ENCODE peak calls at places on chromosomes 3 and 15, in eight cellular contexts. A is EH, C is H9, X is AG04450, Z is DMS 273 treated with DMSO at 0.1 percent for 48 hours, W is T-helper 17 cell, T is heart left ventricle, M is HTR-8/SVneo. H is an unnamed sample.

GRCh38 chr3:127590593-127591477 is at the start of gene TPRA1:
- DNase-seq in M (peak), W (peak), C (peak), X (peak), Z (peak), A (peak), T (peak), H (peak)

GRCh38 chr15:101122266-101122665 is 129.6 kb downstream of the CHSY1 start:
- DNase-seq in C (no peak), X (no peak), W (no peak), Z (no peak), T (no peak), A (no peak), M (no peak), H (no peak)

GRCh38 chr15:29774900-29775299 is 47.4 kb downstream of the TJP1 start:
- DNase-seq in W (no peak), C (no peak), Z (no peak), M (peak), X (peak), A (peak), T (no peak), H (no peak)

GRCh38 chr15:63015618-63016017 is 26.9 kb upstream of the TPM1 start:
- DNase-seq in M (peak), A (peak), X (peak), C (no peak), W (no peak), T (no peak), Z (no peak), H (no peak)

GRCh38 chr3:162370136-162370535 is 873.5 kb downstream of the OTOL1 start:
- DNase-seq in X (no peak), W (no peak), C (no peak), A (no peak), T (peak), M (no peak), Z (no peak), H (no peak)

GRCh38 chr3:189718215-189718614 is 87.0 kb downstream of the TP63 start:
- DNase-seq in A (no peak), X (no peak), W (no peak), Z (no peak), M (no peak), C (no peak), T (no peak), H (no peak)

GRCh38 chr15:66006986-66007385 is 137.7 kb downstream of the RAB11A start:
- DNase-seq in X (no peak), M (no peak), Z (no peak), C (no peak), A (no peak), T (no peak), W (no peak), H (no peak)

GRCh38 chr15:58454950-58455401 is 23.2 kb downstream of the LIPC start:
- DNase-seq in T (no peak), C (no peak), W (no peak), X (no peak), Z (no peak), A (no peak), M (no peak), H (no peak)

GRCh38 chr15:81504170-81504905 is 130.3 kb upstream of the TMC3 start:
- DNase-seq in M (peak), W (no peak), T (no peak), C (no peak), A (peak), Z (no peak), X (no peak), H (no peak)

GRCh38 chr3:10964537-10965167 is 27.9 kb upstream of the SLC6A1 start:
- DNase-seq in T (no peak), M (peak), A (peak), C (peak), W (no peak), X (no peak), Z (no peak), H (no peak)

GRCh38 chr3:170947018-170947769 is 38.8 kb upstream of the EIF5A2 start:
- DNase-seq in M (no peak), C (no peak), A (no peak), W (no peak), Z (no peak), T (no peak), X (no peak), H (no peak)

GRCh38 chr3:23264413-23264812 is 61.3 kb downstream of the UBE2E2 start:
- DNase-seq in Z (no peak), A (peak), T (no peak), X (peak), W (no peak), C (no peak), M (peak), H (no peak)

GRCh38 chr3:189967254-189967865 is 153.3 kb downstream of the P3H2 start:
- DNase-seq in W (no peak), M (peak), T (no peak), C (no peak), A (peak), X (peak), Z (no peak), H (no peak)

GRCh38 chr15:59017459-59017858 is 30.0 kb downstream of the RNF111 start:
- DNase-seq in X (no peak), Z (no peak), T (no peak), W (no peak), M (no peak), C (no peak), A (no peak), H (no peak)

GRCh38 chr3:44476181-44476599 is 1.3 kb downstream of the ZNF445 start:
- DNase-seq in T (no peak), Z (no peak), A (peak), X (no peak), M (no peak), W (no peak), C (no peak), H (no peak)

GRCh38 chr3:49668414-49668797 is 5.7 kb upstream of the APEH start:
- DNase-seq in W (no peak), A (peak), T (no peak), M (no peak), X (no peak), Z (no peak), C (no peak), H (no peak)

GRCh38 chr15:100592898-100593297 is 9.1 kb downstream of the LINS1 start:
- DNase-seq in C (no peak), A (peak), Z (no peak), X (no peak), T (no peak), W (no peak), M (no peak), H (no peak)

GRCh38 chr3:124860599-124860998 is 26.6 kb downstream of the ITGB5 start:
- DNase-seq in A (peak), M (peak), Z (no peak), T (peak), W (no peak), C (no peak), X (peak), H (no peak)

GRCh38 chr3:30894521-30895289 is at the start of gene GADL1:
- DNase-seq in C (peak), X (no peak), A (peak), M (peak), T (peak), Z (no peak), W (no peak), H (no peak)

GRCh38 chr3:31710123-31710841 is 177.6 kb downstream of the STT3B start:
- DNase-seq in M (no peak), T (no peak), X (no peak), A (no peak), C (no peak), W (no peak), Z (no peak), H (no peak)

GRCh38 chr3:132088291-132088690 is 53.5 kb upstream of the CPNE4 start:
- DNase-seq in A (no peak), Z (no peak), M (no peak), X (no peak), W (no peak), C (no peak), T (no peak), H (no peak)

GRCh38 chr15:24919446-24919845 is 35.3 kb upstream of the SNRPN start:
- DNase-seq in W (no peak), A (no peak), Z (no peak), C (peak), X (no peak), M (no peak), T (no peak), H (no peak)

GRCh38 chr15:57273366-57273765 is 102.9 kb upstream of the CGNL1 start:
- DNase-seq in W (no peak), C (no peak), M (no peak), T (no peak), Z (no peak), A (no peak), X (no peak), H (no peak)

GRCh38 chr3:43905157-43905556 is 214.4 kb downstream of the ABHD5 start:
- DNase-seq in T (no peak), C (no peak), Z (no peak), W (no peak), A (no peak), M (no peak), X (no peak), H (no peak)

GRCh38 chr15:62549345-62549970 is 384.4 kb upstream of the C2CD4B start:
- DNase-seq in T (no peak), M (no peak), Z (no peak), C (no peak), W (no peak), A (peak), X (no peak), H (no peak)

GRCh38 chr15:25710184-25710583 is 152.9 kb downstream of the ATP10A start:
- DNase-seq in A (peak), Z (no peak), W (no peak), M (no peak), X (no peak), T (peak), C (peak), H (no peak)

GRCh38 chr3:197343656-197344408 is 45.4 kb upstream of the DLG1 start:
- DNase-seq in Z (no peak), C (no peak), M (no peak), T (peak), X (no peak), W (no peak), A (peak), H (no peak)

GRCh38 chr15:41423979-41424659 is 7.2 kb downstream of the RTF1 start:
- DNase-seq in C (no peak), A (no peak), X (no peak), W (no peak), T (no peak), Z (no peak), M (no peak), H (no peak)

GRCh38 chr3:132230156-132231000 is 86.8 kb upstream of the ACP3 start:
- DNase-seq in M (no peak), W (no peak), A (no peak), C (no peak), T (no peak), X (no peak), Z (no peak), H (no peak)

GRCh38 chr3:170999737-171000242 is 26.7 kb downstream of the SLC2A2 start:
- DNase-seq in Z (no peak), X (peak), C (no peak), W (no peak), M (peak), T (no peak), A (peak), H (no peak)